ENCODE peak calls at places on chromosome 18, in seven cellular contexts. W is kidney epithelial cell, B is dorsolateral prefrontal cortex, S is GM06990, D is cardiac muscle cell, K is heart right ventricle, Y is AG10803. I is an unnamed sample.

GRCh38 chr18:74197705-74198341 is 49.5 kb downstream of the TIMM21 start:
- DNase-seq in W (no peak), D (no peak), S (no peak), B (no peak), K (no peak), Y (no peak), I (no peak)

GRCh38 chr18:44594779-44595467 is 85.8 kb upstream of the SETBP1 start:
- DNase-seq in S (no peak), W (no peak), D (peak; percentile 85), B (no peak), K (peak; percentile 13), Y (peak; percentile 76), I (no peak)

GRCh38 chr18:40813116-40813515 is 1141.9 kb upstream of the PIK3C3 start:
- DNase-seq in D (no peak), B (no peak), W (no peak), S (no peak), K (no peak), Y (no peak), I (no peak)

GRCh38 chr18:376307-376706 is 108.5 kb upstream of the THOC1 start:
- DNase-seq in Y (peak; percentile 41), W (no peak), K (no peak), D (peak; percentile 57), B (no peak), S (no peak), I (no peak)

GRCh38 chr18:69580107-69580506 is 179.4 kb downstream of the DOK6 start:
- DNase-seq in B (no peak), W (no peak), D (peak; percentile 77), Y (peak; percentile 49), K (no peak), S (no peak), I (peak; percentile 65)

GRCh38 chr18:32318581-32318980 is 128.7 kb downstream of the MEP1B start:
- DNase-seq in Y (peak; percentile 22), B (no peak), W (no peak), S (no peak), D (no peak), K (no peak), I (no peak)

GRCh38 chr18:54871231-54871630 is 43.0 kb downstream of the RAB27B start:
- DNase-seq in B (no peak), W (no peak), D (no peak), K (no peak), S (no peak), Y (no peak), I (no peak)

GRCh38 chr18:73939391-73939790 is 208.2 kb downstream of the FBXO15 start:
- DNase-seq in K (no peak), S (no peak), B (no peak), Y (no peak), D (no peak), W (no peak), I (no peak)

GRCh38 chr18:46625069-46625468 is 32.0 kb downstream of the LOXHD1 start:
- DNase-seq in D (no peak), S (no peak), W (no peak), K (no peak), B (no peak), Y (no peak), I (no peak)

GRCh38 chr18:76684265-76684664 is 138.1 kb upstream of the ZNF236 start:
- DNase-seq in K (no peak), B (no peak), Y (no peak), W (no peak), D (no peak), S (no peak), I (no peak)

GRCh38 chr18:58572680-58573079 is 56.2 kb downstream of the ALPK2 start:
- DNase-seq in K (no peak), B (no peak), W (no peak), S (no peak), D (no peak), Y (no peak), I (no peak)

GRCh38 chr18:62897153-62897552 is 181.8 kb downstream of the PHLPP1 start:
- DNase-seq in B (no peak), K (no peak), D (peak; percentile 23), W (no peak), S (no peak), Y (peak; percentile 33), I (no peak)

GRCh38 chr18:58290059-58290747 is 246.2 kb downstream of the NEDD4L start:
- DNase-seq in D (no peak), Y (no peak), B (no peak), K (no peak), W (no peak), S (no peak), I (no peak)

GRCh38 chr18:52277785-52278184 is 62.2 kb upstream of the DCC start:
- DNase-seq in S (no peak), D (no peak), K (no peak), Y (no peak), B (no peak), W (no peak), I (no peak)

GRCh38 chr18:39571511-39571910 is 2005.9 kb upstream of the CELF4 start:
- DNase-seq in D (peak; percentile 54), K (no peak), Y (peak; percentile 5), B (no peak), W (no peak), S (no peak), I (peak; percentile 9)

DNA sequence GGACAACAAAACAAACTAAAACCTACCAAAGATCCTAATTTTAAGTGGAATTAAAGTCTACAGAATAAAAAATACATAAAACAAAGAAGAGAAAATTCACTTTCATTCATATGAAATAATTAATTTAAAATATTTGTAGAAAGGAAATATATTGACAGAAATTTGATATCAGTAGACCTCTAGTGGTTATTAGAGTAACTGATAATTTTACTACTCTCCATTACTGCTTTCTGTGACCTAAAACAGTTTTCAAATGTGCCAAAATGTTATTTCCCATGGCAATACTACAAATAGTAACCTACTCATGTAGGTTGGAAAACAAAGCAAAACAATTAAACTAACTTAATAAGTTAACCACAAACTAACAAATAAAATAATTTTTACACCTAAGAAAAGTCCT is 147.1 kb downstream of the NOL4 start:
- DNase-seq in S (no peak), K (no peak), W (no peak), B (no peak), D (no peak), Y (no peak), I (no peak)
- TF ChIP-seq CTCF in S (no peak), K (no peak), W (peak; percentile 12), B (peak; percentile 23), D (no peak), Y (no peak), I (no peak)

GRCh38 chr18:9712606-9713005 is 4.5 kb downstream of the RAB31 start:
- DNase-seq in B (no peak), K (no peak), D (peak; percentile 57), W (no peak), Y (peak; percentile 85), S (no peak), I (no peak)
- H3K4me3 ChIP-seq in B (no peak overlapping the region), K (no peak overlapping the region), D (no peak overlapping the region), W (no peak overlapping the region), Y (no peak overlapping the region), S (no peak overlapping the region), I (no peak overlapping the region)

GRCh38 chr18:72530622-72531021 is 13.5 kb downstream of the CBLN2 start:
- DNase-seq in B (no peak), W (no peak), D (no peak), K (no peak), Y (no peak), S (no peak), I (no peak)
- TF ChIP-seq CTCF in B (peak; percentile 50), W (no peak), D (peak; percentile 11), K (no peak), Y (no peak), S (no peak), I (no peak)

GRCh38 chr18:6942742-6943141 is 174.9 kb downstream of the LAMA1 start:
- DNase-seq in B (no peak), W (no peak), D (no peak), S (no peak), K (no peak), Y (no peak), I (no peak)
- H3K4me3 ChIP-seq in B (no peak overlapping the region), W (no peak overlapping the region), D (no peak overlapping the region), S (no peak overlapping the region), K (no peak overlapping the region), Y (no peak overlapping the region), I (no peak overlapping the region)

GRCh38 chr18:35085450-35086032 is 44.3 kb downstream of the MAPRE2 start:
- DNase-seq in B (no peak), D (no peak), W (no peak), K (peak; percentile 26), Y (no peak), S (no peak), I (no peak)
- TF ChIP-seq CTCF in B (no peak), D (no peak), W (no peak), K (no peak), Y (no peak), S (no peak), I (no peak)

GRCh38 chr18:35029103-35029502 is 12.1 kb upstream of the MAPRE2 start:
- DNase-seq in W (no peak), D (peak; percentile 58), K (peak; percentile 14), S (no peak), B (no peak), Y (peak; percentile 80), I (no peak)
- H3K4me3 ChIP-seq in W (no peak overlapping the region), D (no peak overlapping the region), K (no peak overlapping the region), S (no peak overlapping the region), B (peak overlapping the region; percentile 55), Y (no peak overlapping the region), I (no peak overlapping the region)

DNA sequence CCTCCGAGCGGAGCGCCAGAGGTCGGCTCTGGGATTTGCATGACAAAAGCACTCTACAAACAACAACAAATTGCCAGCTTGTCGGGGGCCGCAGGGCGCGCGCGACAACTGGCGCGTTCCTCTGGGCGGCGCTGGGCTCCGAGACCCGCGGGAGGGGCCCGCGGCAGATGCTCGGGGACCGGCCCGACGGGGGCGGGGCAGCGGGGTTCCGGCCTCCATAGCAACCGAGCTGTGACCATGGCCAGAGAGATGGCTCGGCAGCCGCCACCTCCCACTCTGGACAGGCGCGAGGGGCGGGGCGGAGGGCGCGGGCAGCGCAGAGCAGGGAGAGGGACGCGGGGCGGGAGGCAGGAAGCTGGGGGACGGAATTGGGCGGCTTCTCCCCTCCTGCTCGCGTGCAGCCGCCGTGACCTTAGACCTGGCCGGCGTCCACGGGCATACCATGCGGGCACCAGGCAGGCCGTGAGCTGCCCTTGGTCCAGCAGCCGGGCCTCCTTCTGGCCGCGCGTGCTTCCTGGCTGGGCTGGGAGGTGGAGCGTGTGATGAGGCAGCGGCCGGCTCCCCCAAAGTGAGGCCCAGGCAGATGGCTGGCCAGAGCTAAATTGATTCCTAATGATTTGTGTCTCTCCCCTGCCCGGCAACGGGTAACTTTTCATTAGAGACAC is 171.5 kb downstream of the CELF4 start:
- DNase-seq in K (peak; percentile 79), W (peak; percentile 12), S (peak; percentile 16), D (peak; percentile 93), B (peak; percentile 92), Y (peak; percentile 94), I (peak; percentile 26)
- TF ChIP-seq CTCF in K (no peak), W (no peak), S (no peak), D (no peak), B (peak; percentile 48), Y (no peak), I (no peak)

I was measured in GM12865.